ENCODE peak calls at places on chromosomes 5 and 9, in five cellular contexts. Y, H, K, S and P are unnamed samples. For H3K27me3, the result is how much of the 10 kb centered on the place peaks cover.

GRCh38 chr9:129459550-129460322 is 161.2 kb downstream of the C9orf50 start:
- DNase-seq in Y (no peak), H (no peak), K (no peak), S (no peak), P (no peak)

GRCh38 chr9:12785251-12785880 is 10.5 kb downstream of the LURAP1L start:
- DNase-seq in Y (peak), H (peak), K (peak), S (peak), P (no peak)

GRCh38 chr5:127088226-127088625 is 14.9 kb upstream of the C5orf63 start:
- DNase-seq in Y (peak), H (peak), K (no peak), S (peak), P (no peak)

GRCh38 chr5:74625742-74626241 is 14.7 kb downstream of the ENC1 start:
- DNase-seq in Y (no peak), H (peak), K (peak), S (no peak), P (no peak)

GRCh38 chr5:145237843-145238242 is 597.3 kb downstream of the PRELID2 start:
- DNase-seq in Y (peak), H (peak), K (peak), S (no peak), P (no peak)

GRCh38 chr9:137423810-137424291 is 658 bp downstream of the NOXA1 start:
- DNase-seq in Y (peak), H (no peak), K (peak), S (peak), P (no peak)

GRCh38 chr5:1801954-1802295 is 718 bp downstream of the NDUFS6 start:
- DNase-seq in Y (peak), H (no peak), K (no peak), S (no peak), P (no peak)

GRCh38 chr9:18142964-18143363 is 331.0 kb upstream of the ADAMTSL1 start:
- DNase-seq in Y (no peak), H (no peak), K (no peak), S (no peak), P (no peak)

GRCh38 chr5:146681586-146681945 is 165.6 kb upstream of the GPR151 start:
- DNase-seq in Y (no peak), H (no peak), K (no peak), S (no peak), P (no peak)

GRCh38 chr5:81202652-81203051 is 30.5 kb upstream of the CKMT2 start:
- DNase-seq in Y (no peak), H (no peak), K (no peak), S (no peak), P (no peak)

GRCh38 chr9:89779416-89779815 is 174.6 kb downstream of the GADD45G start:
- DNase-seq in Y (no peak), H (no peak), K (no peak), S (no peak), P (no peak)

GRCh38 chr5:130836729-130837660 is 328.1 kb downstream of the HINT1 start:
- DNase-seq in Y (no peak), H (no peak), K (no peak), S (no peak), P (no peak)

GRCh38 chr5:78984020-78984610 is 995 bp downstream of the ARSB start:
- DNase-seq in Y (no peak), H (peak), K (no peak), S (no peak), P (no peak)

GRCh38 chr5:57501414-57502321 is 19.1 kb upstream of the ACTBL2 start:
- DNase-seq in Y (peak), H (no peak), K (no peak), S (no peak), P (no peak)

GRCh38 chr9:98034593-98035546 is 21.7 kb upstream of the NANS start:
- DNase-seq in Y (peak), H (peak), K (peak), S (peak), P (peak)

GRCh38 chr5:167305591-167306213 is 985.7 kb upstream of the WWC1 start:
- DNase-seq in Y (no peak), H (no peak), K (no peak), S (no peak), P (no peak)

GRCh38 chr5:37471666-37472197 is 92.6 kb downstream of the WDR70 start:
- DNase-seq in Y (no peak), H (no peak), K (no peak), S (no peak), P (no peak)

DNA sequence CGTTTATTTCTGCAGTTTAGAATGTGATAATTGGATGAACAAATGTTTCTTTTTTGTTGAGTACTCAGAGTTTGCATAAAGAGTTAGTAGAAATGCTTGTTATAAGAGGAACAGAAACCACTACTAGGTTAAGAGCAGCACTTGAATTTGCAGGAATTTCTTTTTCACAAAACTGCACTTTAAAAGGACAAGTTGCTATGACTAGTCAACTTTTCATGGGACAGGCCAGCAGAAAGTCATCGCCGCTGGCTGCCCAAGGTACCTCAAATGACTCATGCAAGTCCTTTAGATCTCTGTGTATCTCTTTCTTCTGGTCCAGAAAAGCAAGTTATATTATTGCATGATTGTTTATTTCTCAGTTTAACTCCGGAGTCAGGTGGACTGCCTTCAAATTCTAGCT is 97.3 kb upstream of the HMHB1 start:
- DNase-seq in Y (peak), H (peak), K (no peak), S (no peak), P (no peak)
- H3K27ac ChIP-seq in Y (no peak), H (no peak), K (no peak), S (no peak), P (no peak)

DNA sequence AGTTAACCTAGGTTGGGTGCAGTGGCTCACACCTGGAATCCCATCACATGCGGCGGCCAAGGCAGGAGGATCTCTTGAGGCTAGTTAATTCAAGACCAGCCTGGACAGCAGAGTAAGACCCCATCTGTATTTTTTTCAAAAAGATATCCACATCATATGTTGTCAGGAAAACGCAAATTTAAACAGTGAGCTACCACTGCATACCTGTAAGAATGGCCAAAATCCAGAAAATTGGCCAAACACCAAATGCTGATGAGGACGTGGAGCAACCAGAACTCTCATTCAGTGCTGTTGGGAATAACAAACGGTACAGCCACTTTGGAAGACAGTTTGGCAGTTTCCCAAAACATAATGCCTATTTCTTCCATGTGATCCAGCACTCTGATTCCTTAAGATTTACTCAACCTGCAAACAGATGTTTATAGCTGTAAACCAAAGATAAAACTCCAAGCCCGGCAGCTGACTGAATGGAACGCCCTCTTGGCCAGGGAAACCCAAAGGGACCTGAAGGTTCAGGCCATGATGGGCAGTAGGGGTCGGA is 12.4 kb downstream of the CEL start:
- DNase-seq in Y (no peak), H (peak), K (no peak), S (no peak), P (no peak)
- TF ChIP-seq CTCF in Y (no peak), H (no peak), K (no peak), S (no peak), P (no peak)

GRCh38 chr5:132820162-132820754 is 7.2 kb downstream of the SOWAHA start:
- DNase-seq in Y (peak), H (peak), K (peak), S (peak), P (peak)
- H3K27me3 ChIP-seq in Y (under half), H (under half), K (under half), S (under half), P (under half)

GRCh38 chr5:172413601-172414000 is 40.7 kb downstream of the SH3PXD2B start:
- DNase-seq in Y (no peak), H (peak), K (no peak), S (no peak), P (no peak)
- H3K27ac ChIP-seq in Y (peak), H (peak), K (peak), S (peak), P (no peak)

GRCh38 chr5:38831909-38832308 is 13.9 kb upstream of the OSMR start:
- DNase-seq in Y (no peak), H (peak), K (no peak), S (no peak), P (no peak)
- TF ChIP-seq CTCF in Y (peak), H (peak), K (peak), S (no peak), P (no peak)

DNA sequence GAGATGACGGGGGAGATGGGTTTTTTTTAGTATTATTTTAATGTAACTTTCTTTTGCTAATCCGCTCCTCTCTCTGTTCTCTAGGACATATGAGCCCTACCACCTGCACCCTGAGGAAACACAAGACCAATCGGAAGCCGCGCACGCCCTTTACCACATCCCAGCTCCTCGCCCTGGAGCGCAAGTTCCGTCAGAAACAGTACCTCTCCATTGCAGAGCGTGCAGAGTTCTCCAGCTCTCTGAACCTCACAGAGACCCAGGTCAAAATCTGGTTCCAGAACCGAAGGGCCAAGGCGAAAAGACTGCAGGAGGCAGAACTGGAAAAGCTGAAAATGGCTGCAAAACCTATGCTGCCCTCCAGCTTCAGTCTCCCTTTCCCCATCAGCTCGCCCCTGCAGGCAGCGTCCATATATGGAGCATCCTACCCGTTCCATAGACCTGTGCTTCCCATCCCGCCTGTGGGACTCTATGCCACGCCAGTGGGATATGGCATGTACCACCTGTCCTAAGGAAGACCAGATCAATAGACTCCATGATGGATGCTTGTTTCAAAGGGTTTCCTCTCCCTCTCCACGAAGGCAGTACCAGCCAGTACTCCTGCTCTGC is 4.8 kb downstream of the MSX2 start:
- DNase-seq in Y (no peak), H (no peak), K (no peak), S (no peak), P (no peak)
- H3K27me3 ChIP-seq in Y (half or more), H (half or more), K (under half), S (under half), P (half or more)

DNA sequence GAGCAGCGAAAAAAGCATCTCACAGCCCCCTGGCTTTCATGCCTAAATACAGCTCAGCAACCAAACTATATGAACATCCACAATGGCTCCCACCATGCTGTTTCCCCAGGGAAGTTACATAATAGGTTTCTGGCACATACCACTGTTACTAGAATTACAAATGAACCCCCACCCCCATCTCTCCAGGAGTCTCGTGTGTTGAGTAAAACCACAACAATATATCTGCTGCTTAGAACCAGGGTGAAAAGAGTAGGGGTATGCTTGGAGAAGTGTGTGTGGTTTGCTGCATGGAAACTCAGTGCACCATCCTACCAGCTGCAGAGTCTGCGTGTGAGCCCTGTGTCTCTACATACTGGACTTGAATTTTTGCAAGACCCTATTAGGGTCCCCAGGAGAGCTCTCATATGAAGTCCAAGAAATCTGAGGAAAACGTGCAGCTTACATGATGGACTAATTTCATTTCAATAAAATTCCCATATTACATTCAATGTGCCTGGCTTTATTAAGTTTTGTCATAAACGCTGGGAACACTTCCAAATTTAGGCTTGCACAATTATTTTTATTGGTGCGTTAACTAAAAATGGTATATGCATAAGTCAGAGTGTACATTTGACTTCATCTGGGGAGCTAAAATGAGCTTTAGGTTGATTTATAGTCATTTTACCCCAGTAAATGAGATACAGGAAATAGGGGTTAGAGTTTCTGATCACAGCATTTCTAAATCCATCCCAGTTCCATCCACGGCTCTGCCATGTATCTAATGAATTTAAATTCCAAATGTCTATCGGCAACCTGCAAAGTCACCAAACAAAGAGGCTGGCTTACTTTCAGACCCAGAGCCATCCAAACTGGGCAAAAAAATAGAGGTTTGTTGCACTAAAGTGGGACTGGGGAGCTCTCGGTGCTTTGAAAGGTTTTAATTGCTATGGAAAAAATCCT is 104.6 kb upstream of the NFIB start:
- DNase-seq in Y (no peak), H (no peak), K (no peak), S (no peak), P (no peak)
- H3K27ac ChIP-seq in Y (no peak), H (no peak), K (no peak), S (no peak), P (no peak)